ENCODE peak calls at places on chromosomes 5 and 9, in nine cellular contexts. S, P, A, B, Q, E, N, M and J are unnamed samples.

GRCh38 chr5:44532981-44533380 is 143.8 kb upstream of the FGF10 start:
- DNase-seq in N (no peak), S (no peak), A (no peak), M (no peak), Q (no peak), B (no peak), E (no peak), P (no peak), J (no peak)

GRCh38 chr9:106376689-106377088 is 486.3 kb upstream of the ZNF462 start:
- DNase-seq in A (no peak), M (no peak), B (no peak), N (no peak), S (no peak), P (no peak), E (no peak), Q (no peak), J (no peak)

GRCh38 chr5:174383196-174384178 is 338.0 kb downstream of the NSG2 start:
- DNase-seq in S (no peak), B (no peak), A (no peak), Q (no peak), N (no peak), E (no peak), P (peak), M (no peak), J (no peak)

GRCh38 chr9:6692891-6693361 is 47.4 kb upstream of the GLDC start:
- DNase-seq in B (no peak), A (no peak), Q (no peak), S (no peak), M (no peak), E (no peak), P (no peak), N (no peak), J (no peak)

GRCh38 chr5:32450952-32451351 is 6.4 kb upstream of the ZFR start:
- DNase-seq in E (no peak), N (no peak), B (no peak), Q (no peak), M (no peak), S (no peak), P (no peak), A (no peak), J (no peak)

GRCh38 chr9:29966247-29966646 is 2393.0 kb upstream of the C9orf72 start:
- DNase-seq in S (no peak), M (no peak), A (no peak), B (no peak), E (no peak), Q (no peak), N (no peak), P (no peak), J (no peak)

GRCh38 chr9:126581893-126582292 is 31.8 kb upstream of the LMX1B start:
- DNase-seq in B (no peak), S (no peak), M (no peak), A (no peak), Q (no peak), N (no peak), P (no peak), E (no peak), J (no peak)

GRCh38 chr9:37390759-37391158 is 31.7 kb upstream of the GRHPR start:
- DNase-seq in A (no peak), M (no peak), Q (no peak), B (no peak), N (no peak), S (no peak), P (no peak), E (no peak), J (no peak)

GRCh38 chr9:107260437-107261081 is 22.5 kb upstream of the RAD23B start:
- DNase-seq in S (no peak), E (no peak), M (no peak), N (no peak), P (no peak), B (no peak), A (no peak), Q (no peak), J (no peak)

GRCh38 chr5:154179846-154180710 is 10.5 kb upstream of the GALNT10 start:
- DNase-seq in A (no peak), E (no peak), N (no peak), Q (no peak), B (no peak), M (no peak), P (peak), S (peak), J (no peak)

GRCh38 chr5:73391441-73391871 is 57.1 kb downstream of the FOXD1 start:
- DNase-seq in N (no peak), B (no peak), M (no peak), E (no peak), Q (no peak), A (no peak), P (peak), S (no peak), J (no peak)

DNA sequence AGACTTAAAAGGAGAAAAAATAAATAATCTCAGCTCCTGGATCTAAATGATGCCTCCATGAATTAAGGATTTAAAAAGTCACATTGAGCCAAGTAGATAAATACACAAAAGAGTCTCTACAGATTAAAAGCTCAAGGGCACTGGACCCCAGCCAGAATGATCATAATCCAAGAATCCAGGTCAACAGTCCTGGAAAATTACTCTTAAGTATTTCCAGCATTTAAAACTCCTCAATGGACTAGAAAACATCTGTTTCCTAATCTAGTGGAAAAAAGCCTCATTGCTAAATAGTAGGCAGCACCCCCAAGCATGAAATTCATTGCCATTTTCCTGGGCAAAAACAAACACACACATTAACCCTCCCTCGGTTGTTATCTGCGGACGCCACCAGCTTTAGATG is 96.8 kb downstream of the FRMD3 start:
- DNase-seq in B (no peak), Q (peak), M (no peak), S (no peak), A (no peak), N (no peak), P (no peak), E (no peak), J (no peak)
- H3K27ac ChIP-seq in B (no peak), Q (no peak), M (no peak), S (no peak), A (no peak), N (no peak), P (no peak), E (no peak), J (no peak)

DNA sequence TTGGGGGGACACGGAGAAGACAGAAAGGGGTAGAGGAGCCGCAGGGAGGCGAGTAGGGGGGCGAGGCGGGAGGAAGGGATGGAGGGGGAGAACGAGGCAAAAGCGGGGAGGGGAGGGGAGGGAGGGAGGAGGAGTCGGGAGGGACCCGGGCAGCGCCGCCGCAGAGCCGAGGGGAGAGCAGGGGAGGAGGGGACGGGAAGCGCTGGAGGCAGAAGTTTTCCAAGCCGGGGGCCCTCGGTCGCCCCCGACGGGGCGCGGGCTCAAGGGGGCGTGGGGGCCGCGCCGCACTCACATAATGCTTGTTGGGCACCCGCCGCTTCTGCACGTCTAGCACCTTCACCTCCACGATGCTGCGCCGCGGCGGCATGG is 355 bp downstream of the SH3PXD2B start:
- DNase-seq in S (peak), N (peak), P (no peak), E (no peak), M (peak), B (no peak), A (peak), Q (no peak), J (peak)
- H3K27ac ChIP-seq in S (peak), N (peak), P (peak), E (peak), M (no peak), B (no peak), A (no peak), Q (peak), J (peak)

GRCh38 chr5:133259199-133259997 is 207.6 kb downstream of the HSPA4 start:
- DNase-seq in S (no peak), M (no peak), Q (no peak), N (no peak), B (no peak), E (no peak), P (no peak), A (no peak), J (no peak)
- H3K27ac ChIP-seq in S (no peak), M (peak), Q (no peak), N (no peak), B (no peak), E (no peak), P (no peak), A (no peak), J (no peak)

DNA sequence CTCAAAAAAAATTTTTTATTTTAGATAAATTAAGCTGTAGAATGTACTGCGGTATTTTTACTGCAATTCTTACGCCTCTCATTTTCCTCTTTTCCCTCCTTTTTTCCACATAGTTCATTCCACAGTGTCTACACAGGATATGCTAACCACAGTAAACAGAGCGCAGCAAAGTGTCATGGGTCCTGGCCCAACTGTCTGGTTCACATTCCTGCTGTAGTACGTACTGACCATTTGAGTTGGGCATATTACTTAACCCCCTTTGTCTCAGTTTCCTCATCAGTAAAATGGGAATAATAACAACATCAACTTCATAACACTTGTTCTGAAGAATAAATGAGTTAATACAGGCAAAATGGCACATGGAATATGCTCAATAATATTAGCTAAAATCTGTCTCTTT is 41.6 kb downstream of the SLC44A1 start:
- DNase-seq in N (no peak), A (no peak), B (no peak), S (no peak), P (peak), M (no peak), E (no peak), Q (no peak), J (no peak)
- H3K27ac ChIP-seq in N (no peak), A (no peak), B (no peak), S (no peak), P (no peak), M (no peak), E (no peak), Q (no peak), J (no peak)

DNA sequence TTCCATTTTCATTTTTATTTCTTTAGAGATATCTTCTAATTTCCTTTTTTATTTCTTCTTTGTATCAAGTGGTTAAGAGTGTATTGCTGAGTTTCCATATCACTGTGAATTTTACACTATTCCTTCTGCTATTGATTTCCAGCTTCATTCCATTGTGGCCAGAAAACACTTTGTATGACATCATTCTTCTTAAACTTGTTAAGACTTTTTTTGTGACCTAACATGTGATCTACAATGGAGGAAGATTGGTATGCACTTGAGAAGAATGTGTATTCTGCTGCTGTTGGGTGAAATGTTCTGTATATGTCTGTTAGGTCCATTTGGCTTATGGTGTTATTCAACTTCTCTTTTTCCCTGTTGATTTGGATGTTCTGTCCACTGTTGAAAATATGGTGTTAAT is 274.2 kb upstream of the PUM3 start:
- DNase-seq in Q (no peak), P (no peak), S (no peak), M (no peak), N (no peak), E (no peak), A (no peak), B (no peak), J (no peak)
- H3K27ac ChIP-seq in Q (no peak), P (no peak), S (no peak), M (no peak), N (no peak), E (no peak), A (no peak), B (no peak), J (no peak)

GRCh38 chr5:38593959-38594358 is 37.5 kb upstream of the LIFR start:
- DNase-seq in N (no peak), A (no peak), P (no peak), E (no peak), Q (no peak), B (no peak), M (no peak), S (no peak), J (no peak)
- H3K27ac ChIP-seq in N (no peak), A (no peak), P (no peak), E (no peak), Q (no peak), B (no peak), M (no peak), S (no peak), J (no peak)

GRCh38 chr5:61071565-61071964 is 90.7 kb downstream of the SMIM15 start:
- DNase-seq in P (no peak), A (no peak), Q (no peak), N (no peak), E (no peak), M (no peak), B (no peak), S (no peak), J (no peak)

GRCh38 chr5:61069150-61069549 is 93.1 kb downstream of the SMIM15 start:
- DNase-seq in A (no peak), M (no peak), E (no peak), N (no peak), S (no peak), Q (no peak), B (no peak), P (no peak), J (no peak)
- H3K27ac ChIP-seq in A (no peak), M (no peak), E (no peak), N (no peak), S (no peak), Q (no peak), B (no peak), P (no peak), J (no peak)

DNA sequence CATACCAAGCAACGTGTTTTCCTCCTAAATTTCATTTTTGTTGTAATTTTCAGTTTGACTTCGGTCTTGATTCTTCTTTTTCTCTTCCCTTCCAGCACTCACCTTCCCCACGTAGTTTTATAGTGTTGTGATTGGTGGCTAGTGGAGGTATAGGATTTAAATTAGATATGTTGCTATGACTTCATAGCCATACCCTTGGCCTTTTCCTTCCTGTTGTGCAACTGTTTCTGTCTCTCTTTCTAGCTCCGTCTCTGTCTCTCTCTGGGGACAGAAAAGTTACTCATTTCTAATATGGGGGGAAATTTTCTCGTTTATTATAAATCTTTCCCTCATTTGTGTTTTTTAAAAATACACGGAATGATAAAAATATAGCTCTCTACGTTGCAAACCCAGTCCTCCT is 20.6 kb upstream of the C5orf24 start:
- DNase-seq in E (no peak), M (no peak), N (no peak), S (no peak), B (no peak), P (no peak), Q (no peak), A (no peak), J (no peak)
- H3K27ac ChIP-seq in E (no peak), M (no peak), N (no peak), S (no peak), B (no peak), P (no peak), Q (no peak), A (no peak), J (no peak)